ENCODE peak calls at places on chromosomes 3 and 15, in five cellular contexts. X is activated T-helper 1 cell treated with Interleukin-2 at 50 U/mL for 16 hours, S is AG09309, B is Kasumi-1, U is heart left ventricle. I is an unnamed sample.

GRCh38 chr15:92925409-92925808 is 25.3 kb downstream of the CHD2 start:
- DNase-seq in X (no peak), S (no peak), B (no peak), U (no peak), I (no peak)

GRCh38 chr3:171561601-171562323 is 101.6 kb upstream of the TNIK start:
- DNase-seq in X (no peak), S (no peak), B (no peak), U (no peak), I (no peak)

GRCh38 chr3:94440767-94441493 is 378.1 kb downstream of the NSUN3 start:
- DNase-seq in X (no peak), S (no peak), B (no peak), U (no peak), I (no peak)

GRCh38 chr3:70832035-70832795 is 519.8 kb upstream of the MDFIC2 start:
- DNase-seq in X (no peak), S (peak), B (peak), U (peak), I (peak)

GRCh38 chr15:100115711-100116090 is 226.1 kb downstream of the ADAMTS17 start:
- DNase-seq in X (no peak), S (no peak), B (no peak), U (no peak), I (peak)

GRCh38 chr15:66692808-66693596 is 9.0 kb upstream of the SMAD6 start:
- DNase-seq in X (no peak), S (no peak), B (peak), U (no peak), I (no peak)

GRCh38 chr15:87634361-87634760 is 622.2 kb downstream of the NTRK3 start:
- DNase-seq in X (no peak), S (no peak), B (no peak), U (no peak), I (no peak)

GRCh38 chr15:64191971-64192830 is 29.4 kb upstream of the PPIB start:
- DNase-seq in X (no peak), S (no peak), B (no peak), U (no peak), I (no peak)

GRCh38 chr15:56765252-56765651 is 31.9 kb upstream of the ZNF280D start:
- DNase-seq in X (no peak), S (no peak), B (peak), U (no peak), I (no peak)

GRCh38 chr3:152307829-152308474 is 39.2 kb downstream of the MBNL1 start:
- DNase-seq in X (no peak), S (no peak), B (no peak), U (no peak), I (no peak)

I was measured in right cardiac atrium.